ENCODE peak calls at places on chromosome 21, in ten cellular contexts. S, F, X, A, N, Q, C, Z, I and L are unnamed samples.

GRCh38 chr21:32726742-32727477 is 903 bp downstream of the SYNJ1 start:
- DNase-seq in S (peak; percentile 34), F (peak; percentile 11), X (peak; percentile 26), A (peak; percentile 20), N (no peak), Q (no peak), C (no peak), Z (peak; percentile 64), I (no peak), L (no peak)

GRCh38 chr21:46096997-46097825 is 701 bp upstream of the COL6A2 start:
- DNase-seq in S (no peak), F (no peak), X (no peak), A (peak; percentile 16), N (no peak), Q (peak; percentile 17), C (no peak), Z (peak; percentile 42), I (no peak), L (no peak)

GRCh38 chr21:19244502-19245187 is 841.1 kb upstream of the TMPRSS15 start:
- DNase-seq in S (no peak), F (no peak), X (no peak), A (no peak), N (no peak), Q (no peak), C (no peak), Z (no peak), I (no peak), L (no peak)

GRCh38 chr21:26147535-26147934 is 23.0 kb downstream of the APP start:
- DNase-seq in S (no peak), F (no peak), X (no peak), A (no peak), N (no peak), Q (no peak), C (no peak), Z (no peak), I (no peak), L (no peak)

GRCh38 chr21:33121715-33122475 is 52.0 kb downstream of the OLIG1 start:
- DNase-seq in S (peak; percentile 38), F (no peak), X (peak; percentile 5), A (peak; percentile 25), N (no peak), Q (no peak), C (no peak), Z (no peak), I (no peak), L (no peak)

GRCh38 chr21:46122241-46122671 is 24.3 kb downstream of the COL6A2 start:
- DNase-seq in S (no peak), F (peak; percentile 18), X (peak; percentile 77), A (no peak), N (no peak), Q (no peak), C (peak; percentile 39), Z (no peak), I (no peak), L (no peak)

GRCh38 chr21:29264721-29265120 is 34.0 kb upstream of the BACH1 start:
- DNase-seq in S (no peak), F (no peak), X (no peak), A (no peak), N (no peak), Q (no peak), C (no peak), Z (no peak), I (no peak), L (no peak)

GRCh38 chr21:33109574-33110339 is 39.8 kb downstream of the OLIG1 start:
- DNase-seq in S (no peak), F (no peak), X (no peak), A (no peak), N (no peak), Q (no peak), C (no peak), Z (no peak), I (no peak), L (no peak)

GRCh38 chr21:46459356-46460112 is 843 bp downstream of the DIP2A start:
- DNase-seq in S (no peak), F (no peak), X (peak; percentile 33), A (peak; percentile 27), N (no peak), Q (peak; percentile 45), C (peak; percentile 71), Z (peak; percentile 77), I (no peak), L (no peak)

GRCh38 chr21:46551636-46552241 is 53.1 kb downstream of the S100B start:
- DNase-seq in S (no peak), F (no peak), X (no peak), A (peak; percentile 16), N (no peak), Q (no peak), C (peak; percentile 76), Z (peak; percentile 57), I (no peak), L (no peak)

GRCh38 chr21:38913120-38913975 is 107.6 kb downstream of the ETS2 start:
- DNase-seq in S (peak; percentile 61), F (peak; percentile 38), X (peak; percentile 74), A (peak; percentile 89), N (no peak), Q (peak; percentile 83), C (peak; percentile 89), Z (peak; percentile 79), I (no peak), L (no peak)

GRCh38 chr21:40562603-40563002 is 284.4 kb downstream of the DSCAM start:
- DNase-seq in S (no peak), F (no peak), X (no peak), A (no peak), N (no peak), Q (no peak), C (no peak), Z (no peak), I (no peak), L (no peak)

GRCh38 chr21:28447453-28447852 is 545.2 kb downstream of the LTN1 start:
- DNase-seq in S (no peak), F (no peak), X (peak; percentile 54), A (no peak), N (no peak), Q (no peak), C (no peak), Z (no peak), I (no peak), L (no peak)

GRCh38 chr21:17925000-17925610 is 105.9 kb upstream of the C21orf91 start:
- DNase-seq in S (peak; percentile 64), F (peak; percentile 1), X (peak; percentile 57), A (no peak), N (no peak), Q (no peak), C (no peak), Z (peak; percentile 74), I (no peak), L (peak; percentile 72)

GRCh38 chr21:18468775-18469174 is 65.2 kb upstream of the TMPRSS15 start:
- DNase-seq in S (no peak), F (no peak), X (no peak), A (no peak), N (no peak), Q (no peak), C (no peak), Z (no peak), I (no peak), L (no peak)

GRCh38 chr21:46110499-46111192 is 12.7 kb downstream of the COL6A2 start:
- DNase-seq in S (peak; percentile 73), F (no peak), X (no peak), A (peak; percentile 32), N (no peak), Q (peak; percentile 25), C (peak; percentile 59), Z (peak; percentile 57), I (no peak), L (no peak)

GRCh38 chr21:14259669-14260458 is 43.9 kb downstream of the RBM11 start:
- DNase-seq in S (peak; percentile 44), F (peak; percentile 3), X (peak; percentile 38), A (no peak), N (no peak), Q (no peak), C (no peak), Z (no peak), I (no peak), L (peak; percentile 33)
- H3K4me3 ChIP-seq in S (no peak overlapping the region), F (no peak overlapping the region), X (no peak overlapping the region), A (no peak overlapping the region), N (no peak overlapping the region), Q (no peak overlapping the region), C (no peak overlapping the region), Z (no peak overlapping the region), I (no peak overlapping the region), L (no peak overlapping the region)

DNA sequence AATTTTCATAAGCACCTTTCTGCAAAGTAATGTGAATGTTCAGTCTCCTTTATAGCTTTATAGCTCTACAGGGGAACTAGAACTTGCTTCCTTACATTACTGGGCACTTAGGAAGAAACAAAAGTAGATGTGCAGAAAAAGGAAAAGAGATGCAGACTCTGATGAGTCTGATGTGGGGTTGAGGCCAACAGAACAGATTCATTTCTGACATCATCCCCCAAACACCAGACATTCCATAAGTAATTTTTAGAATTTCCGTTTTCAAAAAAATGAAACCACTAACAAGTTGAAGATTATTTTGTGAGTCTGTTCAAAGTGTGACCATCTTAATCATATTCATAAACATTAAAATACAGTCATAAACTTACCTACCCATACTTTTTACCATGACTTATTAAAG is 96.0 kb downstream of the NRIP1 start:
- DNase-seq in S (no peak), F (no peak), X (no peak), A (no peak), N (no peak), Q (no peak), C (no peak), Z (no peak), I (no peak), L (no peak)
- TF ChIP-seq CTCF in S (no peak), F (no peak), X (no peak), A (no peak), N (no peak), Q (no peak), C (no peak), Z (no peak), I (no peak), L (no peak)

DNA sequence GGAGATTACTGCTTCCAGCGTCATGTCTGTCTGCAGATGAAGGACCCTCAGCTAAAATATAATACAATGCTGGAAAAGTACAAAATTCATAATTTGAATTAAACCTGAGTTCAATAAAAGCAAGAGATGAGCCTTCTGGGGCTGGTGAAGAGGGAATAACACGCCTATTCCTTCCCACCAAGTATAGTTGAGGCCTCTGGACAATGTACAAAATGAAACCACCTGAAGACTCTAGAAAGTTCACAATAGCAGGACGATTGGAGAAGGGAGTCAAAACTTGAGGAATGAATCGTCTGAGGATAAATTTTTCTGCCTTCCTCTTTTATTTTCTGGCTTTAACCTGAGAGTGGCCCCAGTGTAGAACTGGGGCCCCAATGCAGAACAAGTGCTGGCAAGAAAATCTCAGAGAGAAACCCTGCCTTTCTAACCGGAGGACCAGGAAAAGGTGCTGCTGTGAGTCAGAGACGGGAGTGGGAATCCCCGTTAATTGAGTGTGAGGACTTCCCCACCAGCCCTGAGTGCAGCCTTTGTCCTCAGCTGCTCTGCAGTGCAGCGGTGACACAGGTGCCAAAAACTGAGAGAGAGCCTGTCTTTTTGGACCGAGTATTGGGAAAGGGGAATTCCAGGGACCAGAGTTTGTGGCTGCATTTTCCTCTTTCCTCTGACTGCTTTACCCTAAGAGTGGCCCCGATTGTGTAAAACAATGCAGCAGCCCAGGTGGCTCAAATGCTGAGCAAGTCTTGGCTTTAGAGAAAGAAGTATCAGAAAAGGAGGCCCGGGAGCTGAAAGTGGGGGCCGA is 264.9 kb downstream of the DYRK1A start:
- DNase-seq in S (no peak), F (peak; percentile 9), X (no peak), A (peak; percentile 64), N (no peak), Q (no peak), C (no peak), Z (no peak), I (no peak), L (no peak)
- H3K4me3 ChIP-seq in S (no peak overlapping the region), F (peak overlapping the region; percentile 26), X (no peak overlapping the region), A (no peak overlapping the region), N (no peak overlapping the region), Q (peak overlapping the region; percentile 10), C (no peak overlapping the region), Z (no peak overlapping the region), I (no peak overlapping the region), L (no peak overlapping the region)

GRCh38 chr21:42113926-42114409 is 42.9 kb downstream of the UMODL1 start:
- DNase-seq in S (no peak), F (peak; percentile 32), X (no peak), A (peak; percentile 85), N (no peak), Q (peak; percentile 53), C (no peak), Z (peak; percentile 86), I (no peak), L (no peak)
- TF ChIP-seq CTCF in S (no peak), F (no peak), X (no peak), A (peak; percentile 70), N (no peak), Q (no peak), C (no peak), Z (peak; percentile 76), I (peak; percentile 32), L (no peak)